ENCODE peak calls at places on chromosomes 2 and 18, in ten cellular contexts. B is ovary; I is effector memory CD4-positive, alpha-beta T cell; L is PC-3; J is fibroblast of lung; S is right cardiac atrium; G is GM23338; M is CD8-positive, alpha-beta T cell; F is lung; H is body of pancreas. W is an unnamed sample.

GRCh38 chr2:127611076-127611925 is 34.7 kb upstream of the GPR17 start:
- DNase-seq in B (peak; percentile 13), I (no peak), L (no peak), J (no peak), S (peak; percentile 18), G (no peak), M (no peak), F (no peak), H (no peak), W (no peak)

GRCh38 chr2:212536385-212537310 is 2.0 kb downstream of the ERBB4 start:
- DNase-seq in B (no peak), I (no peak), L (no peak), J (no peak), S (peak; percentile 42), G (peak; percentile 67), M (no peak), F (no peak), H (no peak), W (peak; percentile 29)

GRCh38 chr2:25981596-25982272 is 563 bp downstream of the KIF3C start:
- DNase-seq in B (peak; percentile 55), I (no peak), L (no peak), J (peak; percentile 21), S (peak; percentile 65), G (peak; percentile 51), M (no peak), F (no peak), H (no peak), W (no peak)

GRCh38 chr2:221792971-221793670 is 221.0 kb upstream of the EPHA4 start:
- DNase-seq in B (no peak), I (no peak), L (no peak), J (no peak), S (no peak), G (peak; percentile 75), M (no peak), F (no peak), H (no peak), W (no peak)

GRCh38 chr2:106996136-106996769 is 110.3 kb upstream of the ST6GAL2 start:
- DNase-seq in B (no peak), I (no peak), L (peak; percentile 44), J (no peak), S (no peak), G (no peak), M (no peak), F (no peak), H (no peak), W (no peak)

GRCh38 chr2:209638346-209638745 is 133.3 kb upstream of the UNC80 start:
- DNase-seq in B (no peak), I (no peak), L (peak; percentile 86), J (peak; percentile 75), S (no peak), G (no peak), M (no peak), F (no peak), H (no peak), W (no peak)

GRCh38 chr2:145284551-145284950 is 764.6 kb upstream of the ZEB2 start:
- DNase-seq in B (no peak), I (no peak), L (peak; percentile 43), J (no peak), S (no peak), G (no peak), M (no peak), F (no peak), H (no peak), W (no peak)

GRCh38 chr18:45621068-45621511 is 5.8 kb downstream of the SLC14A2 start:
- DNase-seq in B (peak; percentile 44), I (no peak), L (peak; percentile 51), J (peak; percentile 25), S (peak; percentile 67), G (peak; percentile 76), M (peak; percentile 39), F (no peak), H (peak; percentile 27), W (peak; percentile 11)

GRCh38 chr18:74389161-74389927 is 67.8 kb downstream of the DIPK1C start:
- DNase-seq in B (no peak), I (no peak), L (no peak), J (peak; percentile 35), S (no peak), G (no peak), M (no peak), F (no peak), H (no peak), W (no peak)

GRCh38 chr2:5725794-5726463 is 33.7 kb downstream of the SOX11 start:
- DNase-seq in B (no peak), I (no peak), L (no peak), J (peak; percentile 73), S (no peak), G (peak; percentile 97), M (no peak), F (no peak), H (no peak), W (no peak)

GRCh38 chr2:46495347-46496030 is 16.1 kb downstream of the TMEM247 start:
- DNase-seq in B (no peak), I (no peak), L (no peak), J (peak; percentile 62), S (no peak), G (no peak), M (no peak), F (no peak), H (no peak), W (no peak)

GRCh38 chr2:99928472-99929053 is 213.8 kb downstream of the AFF3 start:
- DNase-seq in B (no peak), I (no peak), L (no peak), J (peak; percentile 9), S (no peak), G (no peak), M (no peak), F (no peak), H (no peak), W (no peak)

GRCh38 chr2:150413890-150414289 is 73.6 kb downstream of the RND3 start:
- DNase-seq in B (no peak), I (no peak), L (no peak), J (no peak), S (no peak), G (no peak), M (no peak), F (no peak), H (no peak), W (no peak)

GRCh38 chr2:232927041-232927792 is 57.2 kb downstream of the SNORC start:
- DNase-seq in B (no peak), I (no peak), L (peak; percentile 57), J (peak; percentile 36), S (peak; percentile 70), G (peak; percentile 35), M (no peak), F (no peak), H (no peak), W (no peak)

GRCh38 chr2:181447040-181447439 is 10.1 kb upstream of the ITGA4 start:
- DNase-seq in B (no peak), I (no peak), L (no peak), J (no peak), S (no peak), G (no peak), M (no peak), F (no peak), H (no peak), W (no peak)

GRCh38 chr2:231361701-231362588 is 33.6 kb upstream of the B3GNT7 start:
- DNase-seq in B (no peak), I (no peak), L (no peak), J (no peak), S (no peak), G (no peak), M (no peak), F (no peak), H (no peak), W (no peak)

GRCh38 chr18:34809697-34810096 is 99.6 kb downstream of the DTNA start:
- DNase-seq in B (peak; percentile 83), I (no peak), L (peak; percentile 38), J (peak; percentile 25), S (peak; percentile 75), G (peak; percentile 88), M (no peak), F (peak; percentile 36), H (peak; percentile 49), W (peak; percentile 30)

GRCh38 chr2:105744091-105744908 is 412 bp upstream of the NCK2 start:
- DNase-seq in B (peak; percentile 77), I (peak; percentile 48), L (peak; percentile 64), J (peak; percentile 54), S (peak; percentile 88), G (peak; percentile 72), M (peak; percentile 66), F (peak; percentile 60), H (peak; percentile 60), W (peak; percentile 55)

DNA sequence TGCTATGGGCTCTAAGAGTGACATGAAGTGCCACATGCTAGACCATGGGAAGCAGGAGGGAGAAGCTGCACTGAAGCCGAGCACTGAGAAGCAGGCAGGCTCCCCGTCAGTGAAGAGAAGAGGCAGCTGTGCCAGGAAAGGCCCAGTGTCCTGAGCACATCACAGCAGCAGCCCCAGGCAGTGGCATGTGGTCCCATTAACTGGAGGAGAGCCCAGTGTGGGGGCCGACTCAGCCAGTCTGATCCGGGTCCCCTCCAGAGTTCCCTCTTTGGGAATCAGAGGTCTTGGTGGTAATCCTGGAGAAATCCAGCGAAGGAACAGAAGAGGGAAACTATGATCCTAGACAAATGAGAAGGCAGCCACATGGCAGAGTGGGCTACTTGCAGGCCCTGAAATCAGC is 96.7 kb upstream of the ACAA2 start:
- DNase-seq in B (no peak), I (no peak), L (no peak), J (no peak), S (no peak), G (no peak), M (no peak), F (no peak), H (no peak), W (no peak)
- H3K4me3 ChIP-seq in B (no peak overlapping the region), I (no peak overlapping the region), L (no peak overlapping the region), J (no peak overlapping the region), S (no peak overlapping the region), G (no peak overlapping the region), M (no peak overlapping the region), F (no peak overlapping the region), H (no peak overlapping the region), W (no peak overlapping the region)

GRCh38 chr2:29155578-29155977 is 40.4 kb downstream of the CLIP4 start:
- DNase-seq in B (no peak), I (no peak), L (no peak), J (peak; percentile 52), S (no peak), G (no peak), M (no peak), F (no peak), H (no peak), W (no peak)
- H3K4me1 ChIP-seq in B (no peaks in the 10 kb centered on the region), I (no peaks in the 10 kb centered on the region), L (no peaks in the 10 kb centered on the region), J (no peaks in the 10 kb centered on the region), S (peaks cover 2% of the 10 kb centered on the region), G (peaks cover 13% of the 10 kb centered on the region), M (no peaks in the 10 kb centered on the region), F (no peaks in the 10 kb centered on the region), H (no peaks in the 10 kb centered on the region), W (no peaks in the 10 kb centered on the region)

GRCh38 chr2:65779021-65779420 is 346.6 kb upstream of the SPRED2 start:
- DNase-seq in B (no peak), I (no peak), L (no peak), J (no peak), S (no peak), G (no peak), M (no peak), F (no peak), H (no peak), W (no peak)
- H3K4me3 ChIP-seq in B (no peak overlapping the region), I (no peak overlapping the region), L (no peak overlapping the region), J (no peak overlapping the region), S (no peak overlapping the region), G (no peak overlapping the region), M (no peak overlapping the region), F (no peak overlapping the region), H (no peak overlapping the region), W (no peak overlapping the region)

DNA sequence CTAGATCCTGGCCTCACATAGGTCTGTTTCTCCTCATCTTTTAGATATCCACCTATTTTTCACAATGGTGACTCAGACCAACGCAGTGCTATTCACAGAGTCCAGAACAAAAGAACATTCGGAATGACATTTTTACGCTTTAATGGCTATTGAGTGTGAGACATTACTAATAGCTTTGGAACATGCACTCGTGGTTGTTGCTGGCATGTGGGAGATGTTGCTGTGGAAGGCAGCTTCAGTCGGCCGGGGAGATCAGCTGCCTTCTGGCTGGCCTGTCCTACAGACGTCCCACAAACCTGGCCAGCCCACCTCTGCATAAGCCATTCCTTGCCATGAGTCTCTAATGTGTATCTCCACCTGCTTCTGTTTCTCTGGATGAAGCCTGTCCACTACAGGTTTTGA is 3.4 kb downstream of the MBP start:
- DNase-seq in B (no peak), I (no peak), L (peak; percentile 59), J (peak; percentile 99), S (no peak), G (no peak), M (no peak), F (no peak), H (no peak), W (no peak)
- H3K4me1 ChIP-seq in B (peaks cover 2% of the 10 kb centered on the region), I (peaks cover 65% of the 10 kb centered on the region), L (peaks cover 73% of the 10 kb centered on the region), J (peaks cover 6% of the 10 kb centered on the region), S (peaks cover 3% of the 10 kb centered on the region), G (peaks cover 17% of the 10 kb centered on the region), M (peaks cover 78% of the 10 kb centered on the region), F (peaks cover 7% of the 10 kb centered on the region), H (peaks cover 57% of the 10 kb centered on the region), W (no peaks in the 10 kb centered on the region)